ENCODE peak calls at places on chromosomes 7 and 10, in six cellular contexts. M, E, C, X, S and P are unnamed samples.

GRCh38 chr10:128400564-128400963 is 274.3 kb upstream of the MKI67 start:
- DNase-seq in M (no peak), E (no peak), C (no peak), X (no peak), S (no peak), P (no peak)

GRCh38 chr7:85023066-85023687 is 163.7 kb downstream of the SEMA3D start:
- DNase-seq in M (peak; percentile 30), E (peak; percentile 47), C (peak; percentile 32), X (no peak), S (peak; percentile 27), P (peak; percentile 35)

GRCh38 chr7:110973566-110973965 is 117.4 kb upstream of the LRRN3 start:
- DNase-seq in M (no peak), E (no peak), C (no peak), X (no peak), S (no peak), P (no peak)

GRCh38 chr7:131057015-131057518 is 270.6 kb upstream of the MKLN1 start:
- DNase-seq in M (peak; percentile 43), E (peak; percentile 80), C (no peak), X (no peak), S (no peak), P (no peak)

GRCh38 chr7:79520543-79520942 is 67.1 kb upstream of the MAGI2 start:
- DNase-seq in M (no peak), E (no peak), C (no peak), X (no peak), S (no peak), P (no peak)

GRCh38 chr7:154942718-154943117 is 60.2 kb downstream of the PAXIP1 start:
- DNase-seq in M (no peak), E (no peak), C (no peak), X (no peak), S (no peak), P (no peak)

GRCh38 chr10:110852255-110852896 is 19.4 kb upstream of the PDCD4 start:
- DNase-seq in M (no peak), E (no peak), C (no peak), X (peak; percentile 33), S (no peak), P (no peak)

GRCh38 chr7:158782638-158783490 is 46.4 kb downstream of the ESYT2 start:
- DNase-seq in M (peak; percentile 27), E (peak; percentile 8), C (no peak), X (no peak), S (peak; percentile 33), P (no peak)

GRCh38 chr10:50381637-50382036 is 130.3 kb upstream of the ASAH2 start:
- DNase-seq in M (peak; percentile 53), E (no peak), C (no peak), X (no peak), S (no peak), P (no peak)

GRCh38 chr7:106504620-106505019 is 156.3 kb downstream of the CCDC71L start:
- DNase-seq in M (no peak), E (peak; percentile 45), C (no peak), X (no peak), S (no peak), P (no peak)

GRCh38 chr7:28435732-28436378 is 23.5 kb downstream of the CREB5 start:
- DNase-seq in M (no peak), E (no peak), C (no peak), X (no peak), S (no peak), P (no peak)

GRCh38 chr10:117656385-117657367 is 114.1 kb downstream of the EMX2 start:
- DNase-seq in M (no peak), E (no peak), C (no peak), X (no peak), S (no peak), P (no peak)

GRCh38 chr7:17236161-17236560 is 62.3 kb upstream of the AHR start:
- DNase-seq in M (no peak), E (no peak), C (no peak), X (no peak), S (no peak), P (no peak)

GRCh38 chr7:451255-452229 is 68.1 kb downstream of the PDGFA start:
- DNase-seq in M (no peak), E (no peak), C (no peak), X (no peak), S (no peak), P (no peak)

GRCh38 chr10:75956624-75957023 is 525.2 kb downstream of the LRMDA start:
- DNase-seq in M (no peak), E (no peak), C (no peak), X (no peak), S (peak; percentile 13), P (no peak)

GRCh38 chr7:2460641-2461040 is 15.6 kb downstream of the GRIFIN start:
- DNase-seq in M (no peak), E (no peak), C (no peak), X (no peak), S (no peak), P (no peak)

GRCh38 chr10:36493511-36493880 is 631.9 kb upstream of the ANKRD30A start:
- DNase-seq in M (peak; percentile 19), E (no peak), C (no peak), X (no peak), S (no peak), P (no peak)

GRCh38 chr10:87700031-87700796 is 40.5 kb downstream of the PAPSS2 start:
- DNase-seq in M (peak; percentile 73), E (peak; percentile 20), C (no peak), X (no peak), S (no peak), P (no peak)

GRCh38 chr10:59829024-59829423 is 75.8 kb upstream of the MRLN start:
- DNase-seq in M (no peak), E (no peak), C (no peak), X (no peak), S (no peak), P (no peak)

GRCh38 chr7:55427800-55428199 is 62.7 kb downstream of the LANCL2 start:
- DNase-seq in M (no peak), E (no peak), C (no peak), X (no peak), S (no peak), P (no peak)

GRCh38 chr7:12764355-12765000 is 77.0 kb downstream of the ARL4A start:
- DNase-seq in M (no peak), E (no peak), C (no peak), X (no peak), S (no peak), P (no peak)

GRCh38 chr10:96516337-96516736 is 2.6 kb upstream of the TLL2 start:
- DNase-seq in M (no peak), E (no peak), C (no peak), X (no peak), S (no peak), P (no peak)

GRCh38 chr10:22133640-22134624 is 83.9 kb downstream of the EBLN1 start:
- DNase-seq in M (no peak), E (no peak), C (no peak), X (no peak), S (no peak), P (no peak)

GRCh38 chr7:6577369-6578113 is at the start of gene ZDHHC4:
- DNase-seq in M (peak; percentile 98), E (peak; percentile 57), C (peak; percentile 87), X (peak; percentile 79), S (peak; percentile 98), P (peak; percentile 84)

GRCh38 chr7:16260236-16260728 is 161.1 kb downstream of the CRPPA start:
- DNase-seq in M (no peak), E (no peak), C (no peak), X (no peak), S (no peak), P (no peak)